ENCODE peak calls at places on chromosomes 5 and 9, in eight cellular contexts. One of them, this sample, is unnamed.

GRCh38 chr9:4144869-4145268 is 155.0 kb downstream of the GLIS3 start:
- DNase-seq in stomach: no peak
- DNase-seq in astrocyte of the cerebellum: no peak
- DNase-seq in AG04450: no peak
- DNase-seq in CD8-positive, alpha-beta T cell: no peak
- DNase-seq in dorsolateral prefrontal cortex: no peak
- DNase-seq in H7: no peak
- DNase-seq in CD8-positive, alpha-beta memory T cell: no peak
- DNase-seq in this sample: peak

GRCh38 chr9:69157751-69158466 is 16.2 kb upstream of the TJP2 start:
- DNase-seq in H7: no peak
- DNase-seq in AG04450: peak
- DNase-seq in CD8-positive, alpha-beta memory T cell: no peak
- DNase-seq in dorsolateral prefrontal cortex: no peak
- DNase-seq in astrocyte of the cerebellum: no peak
- DNase-seq in stomach: no peak
- DNase-seq in CD8-positive, alpha-beta T cell: no peak
- DNase-seq in this sample: peak

GRCh38 chr5:42894057-42894456 is 82.4 kb upstream of the SELENOP start:
- DNase-seq in H7: peak
- DNase-seq in CD8-positive, alpha-beta T cell: no peak
- DNase-seq in stomach: no peak
- DNase-seq in dorsolateral prefrontal cortex: no peak
- DNase-seq in AG04450: no peak
- DNase-seq in CD8-positive, alpha-beta memory T cell: no peak
- DNase-seq in astrocyte of the cerebellum: no peak
- DNase-seq in this sample: no peak

GRCh38 chr5:153601377-153601776 is 110.9 kb downstream of the GRIA1 start:
- DNase-seq in CD8-positive, alpha-beta memory T cell: no peak
- DNase-seq in astrocyte of the cerebellum: no peak
- DNase-seq in CD8-positive, alpha-beta T cell: no peak
- DNase-seq in stomach: no peak
- DNase-seq in dorsolateral prefrontal cortex: no peak
- DNase-seq in AG04450: no peak
- DNase-seq in H7: no peak
- DNase-seq in this sample: no peak

GRCh38 chr9:90188656-90189055 is 454.0 kb downstream of the DIRAS2 start:
- DNase-seq in H7: no peak
- DNase-seq in CD8-positive, alpha-beta memory T cell: no peak
- DNase-seq in astrocyte of the cerebellum: no peak
- DNase-seq in CD8-positive, alpha-beta T cell: no peak
- DNase-seq in dorsolateral prefrontal cortex: no peak
- DNase-seq in AG04450: no peak
- DNase-seq in stomach: no peak
- DNase-seq in this sample: no peak

GRCh38 chr5:127785098-127785927 is 82.1 kb downstream of the CCDC192 start:
- DNase-seq in AG04450: peak
- DNase-seq in stomach: no peak
- DNase-seq in H7: no peak
- DNase-seq in CD8-positive, alpha-beta memory T cell: peak
- DNase-seq in astrocyte of the cerebellum: peak
- DNase-seq in dorsolateral prefrontal cortex: no peak
- DNase-seq in CD8-positive, alpha-beta T cell: no peak
- DNase-seq in this sample: peak

GRCh38 chr9:123607987-123608565 is 252.1 kb downstream of the CRB2 start:
- DNase-seq in dorsolateral prefrontal cortex: no peak
- DNase-seq in AG04450: no peak
- DNase-seq in astrocyte of the cerebellum: no peak
- DNase-seq in CD8-positive, alpha-beta T cell: no peak
- DNase-seq in CD8-positive, alpha-beta memory T cell: no peak
- DNase-seq in stomach: no peak
- DNase-seq in H7: no peak
- DNase-seq in this sample: no peak

GRCh38 chr5:1385395-1386273 is 40.7 kb upstream of the CLPTM1L start:
- DNase-seq in dorsolateral prefrontal cortex: peak
- DNase-seq in stomach: peak
- DNase-seq in astrocyte of the cerebellum: no peak
- DNase-seq in H7: peak
- DNase-seq in AG04450: no peak
- DNase-seq in CD8-positive, alpha-beta memory T cell: peak
- DNase-seq in CD8-positive, alpha-beta T cell: peak
- DNase-seq in this sample: peak

GRCh38 chr5:14871084-14871572 is 450 bp downstream of the ANKH start:
- DNase-seq in dorsolateral prefrontal cortex: peak
- DNase-seq in CD8-positive, alpha-beta T cell: peak
- DNase-seq in CD8-positive, alpha-beta memory T cell: peak
- DNase-seq in AG04450: no peak
- DNase-seq in stomach: no peak
- DNase-seq in astrocyte of the cerebellum: no peak
- DNase-seq in H7: peak
- DNase-seq in this sample: no peak

GRCh38 chr9:98410185-98410697 is 154.8 kb upstream of the TBC1D2 start:
- DNase-seq in dorsolateral prefrontal cortex: peak
- DNase-seq in CD8-positive, alpha-beta memory T cell: no peak
- DNase-seq in stomach: no peak
- DNase-seq in H7: peak
- DNase-seq in CD8-positive, alpha-beta T cell: no peak
- DNase-seq in AG04450: peak
- DNase-seq in astrocyte of the cerebellum: peak
- DNase-seq in this sample: peak

GRCh38 chr5:151577566-151577965 is 13.6 kb downstream of the FAT2 start:
- DNase-seq in AG04450: no peak
- DNase-seq in dorsolateral prefrontal cortex: no peak
- DNase-seq in astrocyte of the cerebellum: no peak
- DNase-seq in CD8-positive, alpha-beta T cell: no peak
- DNase-seq in CD8-positive, alpha-beta memory T cell: no peak
- DNase-seq in H7: no peak
- DNase-seq in stomach: no peak
- DNase-seq in this sample: no peak

GRCh38 chr9:129335456-129336129 is 157.5 kb upstream of the IER5L start:
- DNase-seq in astrocyte of the cerebellum: no peak
- DNase-seq in H7: peak
- DNase-seq in dorsolateral prefrontal cortex: no peak
- DNase-seq in CD8-positive, alpha-beta memory T cell: no peak
- DNase-seq in CD8-positive, alpha-beta T cell: no peak
- DNase-seq in stomach: peak
- DNase-seq in AG04450: no peak
- DNase-seq in this sample: no peak

GRCh38 chr9:113168809-113169208 is 18.0 kb downstream of the SLC31A2 start:
- DNase-seq in H7: no peak
- DNase-seq in stomach: no peak
- DNase-seq in astrocyte of the cerebellum: no peak
- DNase-seq in AG04450: no peak
- DNase-seq in CD8-positive, alpha-beta T cell: no peak
- DNase-seq in dorsolateral prefrontal cortex: no peak
- DNase-seq in CD8-positive, alpha-beta memory T cell: no peak
- DNase-seq in this sample: no peak

GRCh38 chr5:38548064-38548759 is 8.2 kb downstream of the LIFR start:
- DNase-seq in dorsolateral prefrontal cortex: no peak
- DNase-seq in CD8-positive, alpha-beta memory T cell: no peak
- DNase-seq in H7: no peak
- DNase-seq in stomach: no peak
- DNase-seq in CD8-positive, alpha-beta T cell: no peak
- DNase-seq in astrocyte of the cerebellum: no peak
- DNase-seq in AG04450: no peak
- DNase-seq in this sample: no peak

GRCh38 chr5:53350991-53351770 is 129.2 kb upstream of the FST start:
- DNase-seq in H7: no peak
- DNase-seq in astrocyte of the cerebellum: no peak
- DNase-seq in AG04450: no peak
- DNase-seq in CD8-positive, alpha-beta T cell: no peak
- DNase-seq in dorsolateral prefrontal cortex: no peak
- DNase-seq in stomach: no peak
- DNase-seq in CD8-positive, alpha-beta memory T cell: no peak
- DNase-seq in this sample: no peak

GRCh38 chr9:7394007-7394774 is 405.4 kb downstream of the DMAC1 start:
- DNase-seq in CD8-positive, alpha-beta memory T cell: no peak
- DNase-seq in stomach: no peak
- DNase-seq in AG04450: no peak
- DNase-seq in CD8-positive, alpha-beta T cell: no peak
- DNase-seq in dorsolateral prefrontal cortex: no peak
- DNase-seq in H7: peak
- DNase-seq in astrocyte of the cerebellum: no peak
- DNase-seq in this sample: no peak

GRCh38 chr5:33037101-33037500 is 326.0 kb downstream of the NPR3 start:
- DNase-seq in stomach: no peak
- DNase-seq in AG04450: no peak
- DNase-seq in CD8-positive, alpha-beta memory T cell: no peak
- DNase-seq in H7: no peak
- DNase-seq in astrocyte of the cerebellum: no peak
- DNase-seq in dorsolateral prefrontal cortex: no peak
- DNase-seq in CD8-positive, alpha-beta T cell: no peak
- DNase-seq in this sample: no peak

GRCh38 chr5:35626553-35626952 is 8.9 kb downstream of the SPEF2 start:
- DNase-seq in astrocyte of the cerebellum: no peak
- DNase-seq in AG04450: no peak
- DNase-seq in H7: no peak
- DNase-seq in dorsolateral prefrontal cortex: no peak
- DNase-seq in CD8-positive, alpha-beta T cell: no peak
- DNase-seq in CD8-positive, alpha-beta memory T cell: no peak
- DNase-seq in stomach: no peak
- DNase-seq in this sample: no peak

DNA sequence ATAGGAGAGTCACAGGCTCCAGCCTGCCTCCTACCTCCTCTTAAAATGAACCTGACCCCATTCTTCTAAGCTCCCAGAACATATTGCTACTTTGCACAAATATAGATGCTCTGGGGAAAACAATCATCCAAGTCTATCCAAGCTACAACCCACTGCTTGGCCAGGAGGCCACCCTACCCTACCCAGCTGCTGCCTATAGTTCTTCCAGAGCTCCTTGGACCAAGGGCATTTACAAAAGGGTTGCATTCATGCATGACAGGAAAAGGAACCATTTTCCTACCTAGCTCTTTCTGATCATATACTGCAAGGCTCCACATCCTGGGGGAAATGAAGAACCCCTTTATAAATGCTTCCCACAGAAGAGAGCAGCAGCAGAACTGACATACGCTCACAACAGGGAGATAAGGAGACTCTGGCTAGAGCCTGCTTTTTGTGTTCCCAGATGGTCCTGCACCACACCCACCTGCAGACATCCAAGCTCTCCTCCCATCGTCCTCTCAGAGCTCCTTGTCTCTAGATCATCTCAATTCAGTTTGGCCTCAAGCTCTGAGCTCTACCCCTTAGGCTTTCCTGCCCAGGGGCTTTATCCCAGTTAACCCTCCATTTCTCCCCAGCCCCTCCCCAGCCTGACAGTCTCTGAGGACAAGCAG is 185.5 kb downstream of the SPOCK1 start:
- DNase-seq in CD8-positive, alpha-beta T cell: no peak
- DNase-seq in H7: no peak
- DNase-seq in dorsolateral prefrontal cortex: peak
- DNase-seq in stomach: no peak
- DNase-seq in CD8-positive, alpha-beta memory T cell: no peak
- DNase-seq in astrocyte of the cerebellum: no peak
- DNase-seq in AG04450: no peak
- DNase-seq in this sample: no peak
- H3K4me3 ChIP-seq in CD8-positive, alpha-beta T cell: no peak
- H3K4me3 ChIP-seq in H7: no peak
- H3K4me3 ChIP-seq in dorsolateral prefrontal cortex: no peak
- H3K4me3 ChIP-seq in stomach: no peak
- H3K4me3 ChIP-seq in CD8-positive, alpha-beta memory T cell: no peak
- H3K4me3 ChIP-seq in astrocyte of the cerebellum: no peak
- H3K4me3 ChIP-seq in AG04450: no peak
- H3K4me3 ChIP-seq in this sample: no peak

GRCh38 chr5:126046996-126047395 is 376.2 kb upstream of the GRAMD2B start:
- DNase-seq in dorsolateral prefrontal cortex: no peak
- DNase-seq in H7: no peak
- DNase-seq in AG04450: no peak
- DNase-seq in astrocyte of the cerebellum: no peak
- DNase-seq in stomach: no peak
- DNase-seq in CD8-positive, alpha-beta T cell: no peak
- DNase-seq in CD8-positive, alpha-beta memory T cell: no peak
- DNase-seq in this sample: no peak
- H3K4me3 ChIP-seq in dorsolateral prefrontal cortex: no peak
- H3K4me3 ChIP-seq in H7: no peak
- H3K4me3 ChIP-seq in AG04450: no peak
- H3K4me3 ChIP-seq in astrocyte of the cerebellum: no peak
- H3K4me3 ChIP-seq in stomach: no peak
- H3K4me3 ChIP-seq in CD8-positive, alpha-beta T cell: no peak
- H3K4me3 ChIP-seq in CD8-positive, alpha-beta memory T cell: no peak
- H3K4me3 ChIP-seq in this sample: no peak

GRCh38 chr9:33448159-33448511 is 742 bp upstream of the AQP3 start:
- DNase-seq in dorsolateral prefrontal cortex: no peak
- DNase-seq in CD8-positive, alpha-beta T cell: no peak
- DNase-seq in astrocyte of the cerebellum: no peak
- DNase-seq in H7: no peak
- DNase-seq in stomach: no peak
- DNase-seq in CD8-positive, alpha-beta memory T cell: no peak
- DNase-seq in AG04450: no peak
- DNase-seq in this sample: no peak
- H3K4me3 ChIP-seq in dorsolateral prefrontal cortex: no peak
- H3K4me3 ChIP-seq in CD8-positive, alpha-beta T cell: peak
- H3K4me3 ChIP-seq in astrocyte of the cerebellum: no peak
- H3K4me3 ChIP-seq in H7: no peak
- H3K4me3 ChIP-seq in stomach: peak
- H3K4me3 ChIP-seq in CD8-positive, alpha-beta memory T cell: peak
- H3K4me3 ChIP-seq in AG04450: no peak
- H3K4me3 ChIP-seq in this sample: no peak

GRCh38 chr5:20972419-20972925 is 984.5 kb upstream of the CDH18 start:
- DNase-seq in astrocyte of the cerebellum: no peak
- DNase-seq in stomach: no peak
- DNase-seq in H7: peak
- DNase-seq in AG04450: no peak
- DNase-seq in dorsolateral prefrontal cortex: peak
- DNase-seq in CD8-positive, alpha-beta memory T cell: no peak
- DNase-seq in CD8-positive, alpha-beta T cell: no peak
- DNase-seq in this sample: peak
- H3K4me3 ChIP-seq in astrocyte of the cerebellum: no peak
- H3K4me3 ChIP-seq in stomach: peak
- H3K4me3 ChIP-seq in H7: no peak
- H3K4me3 ChIP-seq in AG04450: peak
- H3K4me3 ChIP-seq in dorsolateral prefrontal cortex: peak
- H3K4me3 ChIP-seq in CD8-positive, alpha-beta memory T cell: no peak
- H3K4me3 ChIP-seq in CD8-positive, alpha-beta T cell: no peak
- H3K4me3 ChIP-seq in this sample: no peak

GRCh38 chr5:131633830-131634229 is 1.2 kb downstream of the RAPGEF6 start:
- DNase-seq in stomach: no peak
- DNase-seq in dorsolateral prefrontal cortex: no peak
- DNase-seq in astrocyte of the cerebellum: no peak
- DNase-seq in AG04450: no peak
- DNase-seq in H7: no peak
- DNase-seq in CD8-positive, alpha-beta T cell: no peak
- DNase-seq in CD8-positive, alpha-beta memory T cell: no peak
- DNase-seq in this sample: no peak
- H3K4me3 ChIP-seq in stomach: peak
- H3K4me3 ChIP-seq in dorsolateral prefrontal cortex: peak
- H3K4me3 ChIP-seq in astrocyte of the cerebellum: peak
- H3K4me3 ChIP-seq in AG04450: peak
- H3K4me3 ChIP-seq in H7: peak
- H3K4me3 ChIP-seq in CD8-positive, alpha-beta T cell: peak
- H3K4me3 ChIP-seq in CD8-positive, alpha-beta memory T cell: peak
- H3K4me3 ChIP-seq in this sample: peak

This sample was measured in fibroblast of mammary gland.